ENCODE peak calls at places on chromosomes 4 and X, in four cellular contexts. Y is sigmoid colon, C is GM12878, T is breast epithelium. G is an unnamed sample.

GRCh38 chrX:150363561-150364346 is 637 bp downstream of the MAMLD1 start:
- DNase-seq in Y (no peak), C (no peak), T (no peak), G (peak)

GRCh38 chrX:76555816-76556215 is 128.3 kb downstream of the MAGEE1 start:
- DNase-seq in Y (no peak), C (no peak), T (no peak), G (no peak)

GRCh38 chr4:23930750-23931488 is 41.1 kb upstream of the PPARGC1A start:
- DNase-seq in Y (peak), C (no peak), T (peak), G (no peak)

GRCh38 chr4:122117743-122118142 is 34.4 kb upstream of the BLTP1 start:
- DNase-seq in Y (no peak), C (no peak), T (no peak), G (no peak)

GRCh38 chrX:135596495-135596894 is 76.0 kb downstream of the INTS6L start:
- DNase-seq in Y (no peak), C (no peak), T (no peak), G (peak)

GRCh38 chr4:3045500-3045850 is 28.9 kb downstream of the HTT-AS start:
- DNase-seq in Y (peak), C (no peak), T (no peak), G (peak)

GRCh38 chrX:115896362-115896761 is 274.2 kb upstream of the AGTR2 start:
- DNase-seq in Y (no peak), C (no peak), T (no peak), G (no peak)

GRCh38 chrX:109040057-109040456 is 303.7 kb upstream of the IRS4 start:
- DNase-seq in Y (no peak), C (no peak), T (no peak), G (no peak)

GRCh38 chr4:150578745-150579470 is 3.0 kb upstream of the MAB21L2 start:
- DNase-seq in Y (peak), C (no peak), T (no peak), G (no peak)

GRCh38 chr4:68594678-68595077 is 18.6 kb upstream of the UGT2B17 start:
- DNase-seq in Y (no peak), C (no peak), T (no peak), G (no peak)

GRCh38 chr4:68592673-68593072 is 16.6 kb upstream of the UGT2B17 start:
- DNase-seq in Y (no peak), C (no peak), T (no peak), G (no peak)

GRCh38 chr4:68591204-68591603 is 15.1 kb upstream of the UGT2B17 start:
- DNase-seq in Y (no peak), C (no peak), T (no peak), G (no peak)

GRCh38 chr4:68589790-68590189 is 13.7 kb upstream of the UGT2B17 start:
- DNase-seq in Y (no peak), C (no peak), T (no peak), G (no peak)
- TF ChIP-seq POLR2AphosphoS5 in Y (no peak), C (no peak), T (no peak), G (no peak)

DNA sequence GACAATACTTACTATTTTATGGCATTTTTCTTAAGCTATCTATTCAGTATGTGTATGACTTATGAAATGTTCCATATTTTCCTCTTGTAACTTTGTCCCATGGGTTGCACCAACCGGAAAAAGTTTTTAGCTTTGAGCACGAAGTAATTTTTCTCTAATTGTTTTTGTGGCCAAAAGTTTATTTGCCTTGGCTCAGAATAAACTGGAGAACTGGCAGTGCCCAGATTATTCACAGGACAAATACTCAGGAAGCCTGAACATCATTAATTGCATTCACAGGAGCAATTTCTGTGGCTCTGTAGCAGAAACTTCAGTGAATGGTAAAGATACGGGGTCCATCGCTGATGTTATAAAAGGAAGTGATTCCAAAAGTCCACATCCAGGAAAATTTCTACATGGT is 184.5 kb downstream of the ARHGAP10 start:
- DNase-seq in Y (no peak), C (no peak), T (no peak), G (no peak)
- TF ChIP-seq POLR2AphosphoS5 in Y (no peak), C (no peak), T (no peak), G (no peak)

GRCh38 chrX:45783002-45783401 is 582.3 kb upstream of the DIPK2B start:
- DNase-seq in Y (no peak), C (no peak), T (no peak), G (peak)

GRCh38 chrX:45794323-45794994 is 593.8 kb upstream of the DIPK2B start:
- DNase-seq in Y (no peak), C (no peak), T (no peak), G (no peak)

GRCh38 chrX:45788315-45788714 is 587.6 kb upstream of the DIPK2B start:
- DNase-seq in Y (no peak), C (no peak), T (no peak), G (no peak)

GRCh38 chrX:45784590-45784989 is 583.9 kb upstream of the DIPK2B start:
- DNase-seq in Y (no peak), C (no peak), T (no peak), G (no peak)

GRCh38 chrX:45788941-45789348 is 588.3 kb upstream of the DIPK2B start:
- DNase-seq in Y (peak), C (no peak), T (peak), G (peak)
- TF ChIP-seq POLR2AphosphoS5 in Y (no peak), C (no peak), T (peak), G (peak)

DNA sequence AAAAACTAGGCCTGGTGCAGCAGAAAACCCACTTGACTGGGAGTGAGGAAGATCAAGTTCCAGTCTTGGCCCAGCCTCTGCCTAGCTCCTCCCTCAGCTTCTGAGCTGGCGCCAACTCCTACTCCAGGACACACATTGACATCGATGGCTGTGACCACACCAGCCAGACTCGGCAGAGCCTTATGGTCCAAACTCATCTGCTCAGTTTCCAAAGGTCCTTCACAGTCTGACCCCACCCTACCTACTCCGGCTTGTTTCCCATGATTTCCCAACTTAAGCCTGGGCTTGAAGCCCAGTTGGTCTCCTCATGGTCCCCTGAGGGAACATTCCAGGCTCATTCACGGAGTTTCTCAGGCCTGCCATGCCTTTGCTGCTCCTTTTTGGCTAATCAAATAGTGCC is 10.1 kb downstream of the ELF4 start:
- DNase-seq in Y (peak), C (no peak), T (no peak), G (no peak)
- TF ChIP-seq POLR2AphosphoS5 in Y (no peak), C (no peak), T (peak), G (no peak)

G was measured in spleen.